ENCODE peak calls at places on chromosomes 3 and 15, in eight cellular contexts. I, O, C, H, S, X, T and M are unnamed samples.

GRCh38 chr3:52606373-52607085 is 70.1 kb downstream of the UQCC5 start:
- DNase-seq in I (peak), O (no peak), C (no peak), H (peak), S (peak), X (no peak), T (peak), M (no peak)

GRCh38 chr3:64975138-64975537 is 287.3 kb upstream of the ADAMTS9 start:
- DNase-seq in I (no peak), O (no peak), C (no peak), H (no peak), S (no peak), X (no peak), T (no peak), M (no peak)

GRCh38 chr15:70353606-70354259 is 256.0 kb upstream of the TLE3 start:
- DNase-seq in I (no peak), O (no peak), C (no peak), H (no peak), S (no peak), X (no peak), T (no peak), M (no peak)

GRCh38 chr3:85007195-85008094 is 48.7 kb downstream of the CADM2 start:
- DNase-seq in I (no peak), O (no peak), C (no peak), H (no peak), S (no peak), X (no peak), T (no peak), M (no peak)

GRCh38 chr15:99143230-99143629 is 38.4 kb downstream of the SYNM start:
- DNase-seq in I (no peak), O (no peak), C (no peak), H (no peak), S (no peak), X (no peak), T (no peak), M (no peak)

GRCh38 chr3:100548053-100548452 is 55.6 kb downstream of the TMEM45A start:
- DNase-seq in I (no peak), O (no peak), C (no peak), H (no peak), S (no peak), X (no peak), T (no peak), M (no peak)

GRCh38 chr3:136818851-136819783 is at the start of gene SLC35G2:
- DNase-seq in I (peak), O (peak), C (peak), H (peak), S (peak), X (peak), T (no peak), M (peak)

GRCh38 chr15:42498212-42499038 is 3.0 kb downstream of the SNAP23 start:
- DNase-seq in I (no peak), O (no peak), C (no peak), H (no peak), S (no peak), X (no peak), T (no peak), M (no peak)

GRCh38 chr15:71201471-71201870 is 86.2 kb downstream of the THSD4 start:
- DNase-seq in I (peak), O (no peak), C (no peak), H (no peak), S (peak), X (no peak), T (no peak), M (no peak)

GRCh38 chr3:131795382-131796085 is 239.3 kb downstream of the CPNE4 start:
- DNase-seq in I (no peak), O (no peak), C (no peak), H (no peak), S (peak), X (no peak), T (no peak), M (no peak)

GRCh38 chr15:34753236-34753894 is 1.4 kb downstream of the GJD2 start:
- DNase-seq in I (no peak), O (no peak), C (no peak), H (peak), S (peak), X (peak), T (no peak), M (no peak)

GRCh38 chr15:67068724-67069400 is 3.5 kb downstream of the SMAD3 start:
- DNase-seq in I (no peak), O (no peak), C (no peak), H (no peak), S (no peak), X (no peak), T (no peak), M (no peak)

GRCh38 chr3:153513236-153513635 is 351.2 kb downstream of the RAP2B start:
- DNase-seq in I (no peak), O (no peak), C (no peak), H (no peak), S (peak), X (no peak), T (peak), M (no peak)

GRCh38 chr3:146705205-146705604 is 100.1 kb upstream of the PLSCR5 start:
- DNase-seq in I (no peak), O (no peak), C (no peak), H (no peak), S (no peak), X (no peak), T (no peak), M (no peak)

GRCh38 chr15:74482661-74483060 is 21.7 kb upstream of the UBL7 start:
- DNase-seq in I (no peak), O (no peak), C (no peak), H (no peak), S (no peak), X (no peak), T (no peak), M (no peak)

GRCh38 chr3:177594096-177594495 is 396.8 kb upstream of the TBL1XR1 start:
- DNase-seq in I (peak), O (no peak), C (no peak), H (no peak), S (no peak), X (no peak), T (no peak), M (no peak)

GRCh38 chr3:123817413-123817812 is 66.7 kb downstream of the MYLK start:
- DNase-seq in I (no peak), O (no peak), C (no peak), H (no peak), S (no peak), X (no peak), T (no peak), M (no peak)

GRCh38 chr15:89430530-89431341 is 65.6 kb downstream of the RHCG start:
- DNase-seq in I (peak), O (peak), C (peak), H (peak), S (peak), X (peak), T (peak), M (peak)

GRCh38 chr15:85583404-85584390 is 203.3 kb downstream of the AKAP13 start:
- DNase-seq in I (peak), O (no peak), C (no peak), H (no peak), S (no peak), X (no peak), T (peak), M (peak)

GRCh38 chr3:149566296-149566945 is 91.4 kb downstream of the WWTR1 start:
- DNase-seq in I (no peak), O (no peak), C (no peak), H (no peak), S (no peak), X (no peak), T (no peak), M (no peak)

GRCh38 chr3:101117473-101117872 is 124.3 kb upstream of the ABI3BP start:
- DNase-seq in I (no peak), O (no peak), C (no peak), H (no peak), S (no peak), X (no peak), T (no peak), M (no peak)

GRCh38 chr3:50246517-50246954 is 10.5 kb downstream of the GNAI2 start:
- DNase-seq in I (peak), O (no peak), C (peak), H (no peak), S (no peak), X (no peak), T (peak), M (peak)

GRCh38 chr3:58236527-58237237 is 910 bp upstream of the ABHD6 start:
- DNase-seq in I (peak), O (no peak), C (no peak), H (no peak), S (no peak), X (no peak), T (no peak), M (no peak)

GRCh38 chr15:40843885-40844542 is at the start of gene SPINT1:
- DNase-seq in I (peak), O (peak), C (peak), H (peak), S (peak), X (peak), T (no peak), M (no peak)

GRCh38 chr3:28916713-28917499 is 364.0 kb upstream of the RBMS3 start:
- DNase-seq in I (peak), O (no peak), C (no peak), H (no peak), S (peak), X (no peak), T (no peak), M (no peak)

GRCh38 chr15:43249699-43250203 is 17.0 kb downstream of the TGM5 start:
- DNase-seq in I (no peak), O (no peak), C (no peak), H (no peak), S (no peak), X (no peak), T (no peak), M (no peak)

GRCh38 chr3:46717447-46718231 is at the start of gene PRSS50:
- DNase-seq in I (peak), O (no peak), C (peak), H (no peak), S (no peak), X (no peak), T (no peak), M (no peak)
- TF ChIP-seq CTCF in I (no peak), O (no peak), C (peak), H (no peak), S (peak), X (peak), T (peak), M (no peak)

DNA sequence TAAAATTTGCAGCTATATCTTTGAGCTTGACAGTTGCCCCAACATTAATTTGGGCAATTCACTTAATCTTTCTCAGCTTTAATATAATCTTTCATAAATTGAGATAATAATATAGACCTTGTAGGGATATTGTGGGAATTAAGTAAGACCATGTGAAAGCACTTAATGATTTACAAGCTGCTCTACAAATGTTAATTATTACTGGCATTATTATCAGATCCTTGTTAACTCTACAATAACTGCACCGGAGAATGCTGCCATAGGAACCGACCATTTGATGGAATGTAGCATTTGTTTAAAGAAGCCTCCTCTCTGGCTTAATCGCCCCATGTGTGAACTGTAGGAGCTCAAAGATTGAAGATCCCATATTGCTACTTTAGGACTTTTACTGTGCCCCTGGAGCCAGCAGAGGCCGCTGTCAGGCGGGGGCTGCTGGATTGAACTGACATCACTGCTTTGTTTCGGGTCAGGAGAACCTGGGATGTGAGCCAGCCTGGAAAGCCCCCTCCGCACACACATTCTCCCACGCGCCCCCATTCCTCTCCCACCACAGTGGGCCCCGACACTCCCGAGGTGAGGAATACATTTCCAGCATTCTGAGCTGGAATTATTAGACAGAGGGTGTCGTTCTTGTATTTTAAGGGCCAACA is 154.2 kb upstream of the TNIK start:
- DNase-seq in I (no peak), O (no peak), C (no peak), H (peak), S (peak), X (no peak), T (no peak), M (peak)
- TF ChIP-seq CTCF in I (no peak), O (no peak), C (no peak), H (peak), S (peak), X (peak), T (peak), M (no peak)

GRCh38 chr15:49877117-49877860 is 241.7 kb downstream of the ATP8B4 start:
- DNase-seq in I (no peak), O (no peak), C (no peak), H (no peak), S (no peak), X (no peak), T (no peak), M (no peak)
- TF ChIP-seq CTCF in I (no peak), O (no peak), C (no peak), H (no peak), S (no peak), X (no peak), T (no peak), M (no peak)

GRCh38 chr3:72894941-72895552 is 7.2 kb downstream of the GXYLT2 start:
- DNase-seq in I (no peak), O (no peak), C (no peak), H (no peak), S (no peak), X (no peak), T (no peak), M (no peak)

GRCh38 chr3:72891053-72891855 is 3.4 kb downstream of the GXYLT2 start:
- DNase-seq in I (peak), O (no peak), C (no peak), H (no peak), S (peak), X (no peak), T (no peak), M (no peak)

GRCh38 chr3:72890166-72890925 is 2.5 kb downstream of the GXYLT2 start:
- DNase-seq in I (peak), O (no peak), C (no peak), H (no peak), S (no peak), X (no peak), T (no peak), M (no peak)

GRCh38 chr3:72892081-72892763 is 4.4 kb downstream of the GXYLT2 start:
- DNase-seq in I (peak), O (no peak), C (no peak), H (no peak), S (no peak), X (no peak), T (no peak), M (no peak)

GRCh38 chr3:72892870-72893269 is 5.0 kb downstream of the GXYLT2 start:
- DNase-seq in I (peak), O (no peak), C (no peak), H (no peak), S (no peak), X (no peak), T (no peak), M (no peak)
- TF ChIP-seq CTCF in I (no peak), O (no peak), C (no peak), H (no peak), S (peak), X (peak), T (peak), M (no peak)